ENCODE peak calls at places on chromosomes 12 and 14, in four cellular contexts. V is GM12878, B is K562, S is HepG2. N is an unnamed sample.

GRCh38 chr12:96578526-96579125 is 89.2 kb downstream of the CFAP54 start:
- DNase-seq in S (peak), B (peak), V (peak), N (peak)

GRCh38 chr12:6921996-6922935 is 5.5 kb upstream of the ATN1 start:
- DNase-seq in B (no peak), S (no peak), V (no peak), N (no peak)

GRCh38 chr12:14418526-14418925 is 53.0 kb downstream of the ATF7IP start:
- DNase-seq in V (no peak), S (no peak), B (no peak), N (no peak)

GRCh38 chr14:54572316-54572715 is 5.4 kb downstream of the SAMD4A start:
- DNase-seq in B (no peak), V (no peak), S (peak), N (peak)

GRCh38 chr12:102478416-102479098 is 1.8 kb downstream of the IGF1 start:
- DNase-seq in S (no peak), B (no peak), V (peak), N (no peak)

GRCh38 chr14:60649815-60650381 is 621 bp upstream of the SIX1 start:
- DNase-seq in S (no peak), V (no peak), B (no peak), N (no peak)

GRCh38 chr14:96754162-96754844 is 42.9 kb upstream of the VRK1 start:
- DNase-seq in V (no peak), B (no peak), S (no peak), N (no peak)

GRCh38 chr12:43957732-43958131 is 121.9 kb downstream of the TMEM117 start:
- DNase-seq in S (peak), V (peak), B (peak), N (peak)

GRCh38 chr12:69929531-69929930 is 104.5 kb downstream of the MYRFL start:
- DNase-seq in S (no peak), V (no peak), B (no peak), N (no peak)

GRCh38 chr12:116241157-116241772 is 36.2 kb downstream of the MED13L start:
- DNase-seq in B (no peak), S (no peak), V (no peak), N (no peak)

GRCh38 chr12:116238149-116238548 is 39.3 kb downstream of the MED13L start:
- DNase-seq in V (no peak), B (no peak), S (no peak), N (no peak)

GRCh38 chr12:116236986-116237385 is 40.5 kb downstream of the MED13L start:
- DNase-seq in S (no peak), B (peak), V (no peak), N (no peak)

GRCh38 chr12:116233669-116234068 is 43.8 kb downstream of the MED13L start:
- DNase-seq in S (no peak), B (no peak), V (no peak), N (no peak)

DNA sequence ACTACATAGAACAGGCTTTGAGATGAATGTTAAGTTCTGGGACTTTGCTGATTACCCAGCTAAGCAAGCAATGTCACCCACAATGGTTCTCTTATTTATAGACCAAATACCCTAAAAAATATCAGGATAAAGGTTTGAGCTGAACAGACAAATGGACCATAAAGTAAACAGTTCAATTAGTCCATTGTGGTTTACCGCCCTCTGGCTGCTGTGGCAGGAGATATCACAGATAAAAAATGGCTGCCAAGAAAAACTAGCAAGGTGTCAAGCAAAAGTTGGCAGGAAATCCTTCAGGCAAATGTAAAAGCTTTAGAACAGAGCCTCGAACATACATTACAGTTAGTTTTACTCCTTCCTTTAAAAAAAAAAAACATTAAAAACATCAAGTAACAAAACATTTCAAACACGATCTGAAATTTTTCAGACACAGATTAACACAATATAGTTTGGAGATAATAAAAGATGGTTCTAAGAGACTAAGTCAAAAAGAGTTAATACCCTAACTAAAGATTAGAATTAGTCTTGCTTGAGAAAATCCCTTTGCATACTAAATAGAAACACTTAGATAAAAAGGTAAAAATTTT is 41.3 kb downstream of the MED13L start:
- DNase-seq in S (peak), V (peak), B (peak), N (no peak)
- TF ChIP-seq SP1 in S (no peak), V (no peak), B (no peak), N (no peak)

GRCh38 chr14:105859717-105860614 is 333.6 kb downstream of the TMEM121 start:
- DNase-seq in S (no peak), B (no peak), V (no peak), N (no peak)
- TF ChIP-seq FOXK2 in S (no peak), B (no peak), V (no peak), N (no peak)

GRCh38 chr12:113403435-113404415 is at the start of gene SDS:
- DNase-seq in V (no peak), S (no peak), B (peak), N (no peak)

GRCh38 chr12:113409462-113410124 is 5.9 kb upstream of the SDS start:
- DNase-seq in V (no peak), S (no peak), B (no peak), N (no peak)

GRCh38 chr12:113402586-113403260 is 964 bp downstream of the SDS start:
- DNase-seq in S (no peak), V (no peak), B (no peak), N (no peak)

GRCh38 chr12:113405687-113406086 is 2.0 kb upstream of the SDS start:
- DNase-seq in B (no peak), V (no peak), S (no peak), N (no peak)

DNA sequence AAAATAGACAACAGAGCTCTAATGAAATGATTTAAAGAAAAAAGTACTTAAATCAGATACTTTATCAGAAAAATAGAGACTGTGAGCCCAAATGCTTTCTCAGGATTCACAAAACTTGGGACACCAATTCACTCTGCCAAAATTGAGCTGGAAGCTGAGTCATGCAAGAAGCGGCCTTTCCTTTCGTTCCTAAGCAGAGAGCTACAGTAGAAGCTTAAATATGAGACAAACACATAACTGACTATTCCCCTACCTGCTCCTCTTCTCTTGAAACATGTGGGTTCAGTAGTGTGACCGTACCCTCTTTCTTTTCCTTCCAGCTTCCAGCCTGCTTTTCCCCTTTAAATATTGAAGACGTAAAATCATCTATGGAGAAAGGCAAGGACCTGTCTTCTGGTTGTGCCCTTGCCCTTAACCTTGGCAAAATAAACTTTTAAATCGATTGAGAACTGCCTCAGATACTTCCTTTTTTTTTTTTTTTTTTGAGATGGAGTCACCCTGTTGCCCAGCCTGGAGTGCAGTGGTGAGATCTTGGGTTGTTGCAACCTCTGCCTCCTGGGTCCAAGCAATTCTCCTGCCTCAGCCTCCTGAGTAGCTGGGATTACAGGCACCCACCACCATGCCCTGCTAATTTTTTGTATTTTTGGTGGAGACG is 4.4 kb upstream of the SDS start:
- DNase-seq in V (no peak), S (no peak), B (no peak), N (no peak)
- TF ChIP-seq FOXM1 in V (no peak), S (no peak), B (no peak), N (no peak)

GRCh38 chr12:64440100-64440499 is 11.8 kb upstream of the TBK1 start:
- DNase-seq in V (no peak), B (no peak), S (no peak), N (no peak)
- TF ChIP-seq SP1 in V (no peak), B (no peak), S (no peak), N (no peak)

DNA sequence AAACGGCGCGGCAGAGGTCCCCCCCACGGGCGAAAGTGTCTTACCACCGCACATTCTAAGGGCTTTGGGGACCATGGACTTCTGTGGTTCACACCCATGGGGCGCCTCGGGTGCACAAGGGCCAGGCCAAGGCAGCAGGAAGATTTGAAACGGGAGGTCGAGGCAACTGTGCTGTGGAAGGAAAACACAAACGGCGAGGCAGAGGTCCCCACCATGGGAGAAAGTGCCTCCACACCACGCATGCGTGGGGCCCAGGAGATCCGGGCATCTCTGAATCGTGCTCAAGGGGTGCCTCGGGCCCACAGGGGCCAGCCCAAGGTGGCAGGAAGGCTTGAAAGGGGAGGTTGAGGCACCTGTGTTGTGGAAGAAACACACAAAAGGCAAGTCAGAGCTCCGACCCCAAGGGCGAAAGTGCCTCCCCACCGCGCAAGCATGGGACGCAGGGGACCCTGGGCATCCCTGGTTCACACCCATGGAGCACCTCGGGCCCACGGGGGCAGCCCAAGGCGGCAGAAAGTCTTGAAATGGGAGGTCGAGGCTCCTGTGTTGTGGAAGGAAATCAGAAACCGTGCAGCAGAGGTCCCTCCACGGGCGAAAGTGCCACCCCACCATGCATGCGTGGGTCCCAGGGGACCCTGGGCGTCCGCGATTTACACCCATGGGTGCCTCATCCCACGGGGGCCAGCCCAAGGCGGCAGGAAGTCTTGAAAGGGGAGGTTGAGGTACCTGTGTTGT is 371.0 kb downstream of the ALG10 start:
- DNase-seq in S (no peak), B (peak), V (no peak), N (no peak)
- TF ChIP-seq FOXK2 in S (no peak), B (no peak), V (no peak), N (no peak)

GRCh38 chr12:5437657-5438056 is 5.7 kb downstream of the NTF3 start:
- DNase-seq in B (no peak), V (no peak), S (no peak), N (no peak)
- TF ChIP-seq FOXM1 in B (no peak), V (no peak), S (no peak), N (no peak)

GRCh38 chr12:54658306-54659264 is 10.4 kb upstream of the DCD start:
- DNase-seq in S (peak), B (peak), V (no peak), N (peak)
- TF ChIP-seq SP1 in S (no peak), B (no peak), V (no peak), N (no peak)

GRCh38 chr14:74503973-74504335 is 10.4 kb downstream of the ISCA2 start:
- DNase-seq in B (no peak), V (no peak), S (no peak), N (no peak)

GRCh38 chr14:74501135-74501614 is 7.6 kb downstream of the ISCA2 start:
- DNase-seq in B (peak), V (no peak), S (peak), N (peak)

GRCh38 chr14:74503256-74503972 is 9.8 kb downstream of the ISCA2 start:
- DNase-seq in V (no peak), S (no peak), B (no peak), N (no peak)

GRCh38 chr14:74501691-74502090 is 8.1 kb downstream of the ISCA2 start:
- DNase-seq in V (no peak), S (no peak), B (no peak), N (no peak)

DNA sequence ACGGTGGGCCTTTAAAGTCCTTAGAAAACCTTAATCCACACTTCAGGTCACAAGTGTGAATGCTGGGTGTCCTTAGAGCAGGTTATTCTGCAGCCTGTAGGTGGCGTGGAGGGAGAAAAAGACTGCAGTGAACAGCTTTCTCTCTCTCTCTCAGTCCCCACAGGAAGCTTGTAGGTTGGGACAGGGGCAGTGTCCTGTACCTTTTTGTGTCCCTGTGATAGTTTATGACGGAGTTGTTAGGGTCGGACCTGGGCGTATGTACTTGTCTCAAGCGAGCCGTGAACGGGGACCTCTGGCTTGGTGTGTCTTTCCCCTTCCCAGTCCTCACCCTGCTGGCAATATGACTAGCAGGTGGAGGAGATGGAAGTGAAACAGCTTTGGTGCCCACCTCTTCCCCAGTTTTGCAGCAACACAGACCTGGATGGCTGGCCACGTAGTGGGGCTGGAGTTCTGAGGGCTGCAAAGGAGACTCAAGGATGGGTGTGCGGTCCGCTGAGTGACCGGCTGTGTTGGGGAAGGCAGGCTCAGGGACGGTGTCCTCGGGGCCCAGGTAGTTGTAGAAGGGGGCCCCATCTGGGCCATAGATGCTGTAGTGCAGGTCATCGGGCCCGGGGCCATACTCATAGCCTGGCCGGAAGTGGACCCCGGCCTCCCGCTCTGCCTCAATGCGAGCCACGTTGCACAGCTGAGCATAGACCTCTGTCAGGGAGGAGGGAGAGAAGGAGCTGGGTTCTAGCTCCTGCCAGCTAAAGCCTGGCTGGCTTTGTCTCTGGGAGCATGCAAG is 8.9 kb downstream of the ISCA2 start:
- DNase-seq in V (no peak), B (peak), S (peak), N (peak)
- TF ChIP-seq FOXK2 in V (no peak), B (no peak), S (no peak), N (no peak)

N was measured in HEK293T.